ENCODE peak calls at places on chromosomes 4 and X, in seven cellular contexts. I is hepatocyte, S is Karpas-422, V is GM23248, L is GM23338, Z is MM.1S, O is PC-9. Q is an unnamed sample.
A peak's percentile ranks its signal among the peaks of the same experiment; 100 is the strongest.

GRCh38 chrX:113009005-113009404 is 168.4 kb upstream of the AMOT start:
- DNase-seq in V (no peak), I (no peak), Z (no peak), L (no peak), S (no peak), O (no peak), Q (no peak)

GRCh38 chr4:178577933-178578332 is 1135.7 kb upstream of the AGA start:
- DNase-seq in Z (no peak), S (peak; percentile 44), I (no peak), V (no peak), L (peak; percentile 50), O (no peak), Q (peak; percentile 0)

GRCh38 chr4:184731056-184731455 is 2.8 kb downstream of the CENPU start:
- DNase-seq in L (no peak), O (no peak), I (no peak), Z (no peak), V (no peak), S (no peak), Q (peak; percentile 27)

GRCh38 chrX:12709047-12709446 is 82.2 kb upstream of the PRPS2 start:
- DNase-seq in O (no peak), L (no peak), Z (no peak), I (peak; percentile 40), S (no peak), V (no peak), Q (no peak)

GRCh38 chr4:36414248-36414647 is 132.8 kb downstream of the DTHD1 start:
- DNase-seq in L (peak; percentile 25), I (peak; percentile 17), Z (peak; percentile 35), O (no peak), V (no peak), S (peak; percentile 60), Q (peak; percentile 9)

GRCh38 chrX:76183289-76184057 is 10.6 kb downstream of the PBDC1 start:
- DNase-seq in L (no peak), Z (no peak), I (peak; percentile 19), S (no peak), V (peak; percentile 13), O (no peak), Q (no peak)

GRCh38 chr4:79209822-79210635 is 115.8 kb downstream of the NAA11 start:
- DNase-seq in Z (no peak), I (peak; percentile 57), L (peak; percentile 8), O (no peak), S (no peak), V (no peak), Q (no peak)

GRCh38 chr4:60506061-60506460 is 694.1 kb upstream of the ADGRL3 start:
- DNase-seq in I (no peak), Z (no peak), L (no peak), S (no peak), O (no peak), V (no peak), Q (no peak)

GRCh38 chr4:8368061-8368481 is 72.5 kb downstream of the ACOX3 start:
- DNase-seq in Z (no peak), L (no peak), I (no peak), O (no peak), V (no peak), S (no peak), Q (no peak)

GRCh38 chrX:13891367-13892146 is 74.7 kb upstream of the GPM6B start:
- DNase-seq in L (no peak), O (no peak), Z (no peak), I (no peak), S (no peak), V (peak; percentile 5), Q (peak; percentile 1)

GRCh38 chr4:121799208-121799823 is 1.8 kb upstream of the EXOSC9 start:
- DNase-seq in Z (peak; percentile 14), S (no peak), L (no peak), O (no peak), V (no peak), I (peak; percentile 13), Q (no peak)

GRCh38 chrX:13101439-13102139 is 57.2 kb upstream of the FAM9C start:
- DNase-seq in S (no peak), I (peak; percentile 87), V (peak; percentile 90), L (no peak), Z (no peak), O (peak; percentile 93), Q (no peak)

GRCh38 chr4:74042681-74043080 is 4.2 kb upstream of the CXCL3 start:
- DNase-seq in V (no peak), S (no peak), L (peak; percentile 35), I (peak; percentile 54), O (no peak), Z (peak; percentile 58), Q (no peak)

GRCh38 chr4:183544109-183544508 is 39.3 kb downstream of the ING2 start:
- DNase-seq in S (no peak), L (no peak), V (no peak), Z (no peak), O (no peak), I (no peak), Q (no peak)

GRCh38 chrX:102712967-102713677 is 874 bp downstream of the GPRASP2 start:
- DNase-seq in O (peak; percentile 40), V (peak; percentile 71), Z (no peak), I (peak; percentile 72), S (no peak), L (peak; percentile 64), Q (no peak)

GRCh38 chr4:32697281-32697814 is 1977.2 kb downstream of the PCDH7 start:
- DNase-seq in I (no peak), Z (peak; percentile 41), O (no peak), S (no peak), V (no peak), L (no peak), Q (peak; percentile 2)

GRCh38 chr4:61614256-61614655 is 414.1 kb downstream of the ADGRL3 start:
- DNase-seq in L (no peak), S (no peak), O (no peak), V (no peak), Z (no peak), I (no peak), Q (no peak)

GRCh38 chrX:82676386-82676785 is 831.7 kb upstream of the POU3F4 start:
- DNase-seq in O (no peak), S (peak; percentile 65), V (peak; percentile 2), L (peak; percentile 1), Z (no peak), I (no peak), Q (peak; percentile 0)

GRCh38 chr4:22434895-22435294 is 81.0 kb downstream of the ADGRA3 start:
- DNase-seq in V (peak; percentile 55), L (peak; percentile 83), S (peak; percentile 75), Z (peak; percentile 47), O (no peak), I (peak; percentile 76), Q (peak; percentile 11)

GRCh38 chrX:50068293-50068568 is 132.6 kb downstream of the AKAP4 start:
- DNase-seq in I (no peak), Z (no peak), L (no peak), V (no peak), O (no peak), S (no peak), Q (no peak)
- H3K4me3 ChIP-seq in I (no peak overlapping the region), Z (no peak overlapping the region), L (no peak overlapping the region), V (no peak overlapping the region), O (no peak overlapping the region), S (no peak overlapping the region), Q (no peak overlapping the region)

GRCh38 chr4:76590847-76591281 is 155.8 kb downstream of the SHROOM3 start:
- DNase-seq in S (no peak), I (no peak), L (peak; percentile 37), V (peak; percentile 68), O (no peak), Z (no peak), Q (no peak)
- H3K4me1 ChIP-seq in S (no peaks in the 10 kb centered on the region), I (peaks cover 30% of the 10 kb centered on the region), L (peaks cover 48% of the 10 kb centered on the region), V (peaks cover 32% of the 10 kb centered on the region), O (peaks cover 52% of the 10 kb centered on the region), Z (no peaks in the 10 kb centered on the region), Q (no peaks in the 10 kb centered on the region)

GRCh38 chr4:53551281-53551864 is 39.9 kb downstream of the LNX1 start:
- DNase-seq in Z (no peak), V (no peak), L (no peak), I (no peak), S (no peak), O (no peak), Q (no peak)
- H3K9me2 ChIP-seq in Z (no peaks in the 10 kb centered on the region), V (no peaks in the 10 kb centered on the region), L (no peaks in the 10 kb centered on the region), I (no peaks in the 10 kb centered on the region), S (no peaks in the 10 kb centered on the region), O (no peaks in the 10 kb centered on the region), Q (no peaks in the 10 kb centered on the region)

GRCh38 chrX:9166566-9166909 is 132.6 kb upstream of the FAM9B start:
- DNase-seq in L (no peak), O (no peak), I (no peak), Z (no peak), S (no peak), V (no peak), Q (no peak)

GRCh38 chrX:9171841-9172240 is 137.9 kb upstream of the FAM9B start:
- DNase-seq in L (no peak), Z (no peak), O (no peak), I (no peak), V (peak; percentile 77), S (no peak), Q (no peak)

GRCh38 chrX:9172451-9172850 is 138.5 kb upstream of the FAM9B start:
- DNase-seq in V (no peak), S (no peak), L (no peak), Z (no peak), O (no peak), I (no peak), Q (no peak)
- H3K4me3 ChIP-seq in V (no peak overlapping the region), S (no peak overlapping the region), L (no peak overlapping the region), Z (no peak overlapping the region), O (no peak overlapping the region), I (no peak overlapping the region), Q (no peak overlapping the region)

DNA sequence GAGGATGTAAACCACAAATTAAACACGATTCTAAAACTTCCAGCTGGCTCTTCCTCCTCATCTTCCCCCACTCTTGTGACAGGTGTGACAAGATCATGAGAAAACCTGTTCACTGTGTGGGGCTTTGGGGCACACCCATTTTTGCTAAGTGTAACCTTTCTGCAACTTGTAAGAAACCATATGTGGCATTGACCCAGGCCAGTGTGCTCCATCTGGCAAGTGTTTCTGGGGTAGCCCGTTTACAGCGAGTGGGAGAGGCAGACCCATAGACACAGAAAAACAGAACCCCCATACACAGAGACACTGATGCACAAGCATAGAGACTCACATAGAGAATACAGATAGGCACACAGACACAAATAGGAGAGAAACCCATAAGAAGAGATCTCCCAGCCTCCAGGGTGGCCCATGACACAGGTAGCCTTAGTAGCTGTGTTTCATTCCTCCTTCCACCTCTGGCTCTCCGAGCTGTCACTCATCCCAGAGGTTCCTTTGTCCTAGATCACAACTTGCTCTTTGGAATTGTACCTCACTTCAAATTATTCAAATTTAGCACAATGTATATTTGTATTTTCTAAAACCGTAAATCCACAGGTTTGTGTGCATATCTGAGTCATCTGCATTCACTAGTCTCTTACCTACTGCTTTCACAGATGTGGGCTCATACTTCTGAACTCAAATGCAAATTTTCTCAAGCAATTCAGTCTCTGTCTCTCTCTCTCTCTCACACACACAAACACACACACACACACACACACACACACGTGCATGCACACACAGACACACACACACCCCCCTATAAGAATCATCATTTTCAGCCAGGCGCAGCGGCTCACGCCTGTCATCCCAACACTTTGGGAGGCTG is 114.4 kb downstream of the SH3KBP1 start:
- DNase-seq in V (peak; percentile 21), I (no peak), S (peak; percentile 68), O (no peak), Z (peak; percentile 18), L (no peak), Q (peak; percentile 52)
- H3K4me1 ChIP-seq in V (peaks cover 23% of the 10 kb centered on the region), I (no peaks in the 10 kb centered on the region), S (peaks cover 79% of the 10 kb centered on the region), O (no peaks in the 10 kb centered on the region), Z (peaks cover 53% of the 10 kb centered on the region), L (peaks cover 5% of the 10 kb centered on the region), Q (peaks cover 89% of the 10 kb centered on the region)

DNA sequence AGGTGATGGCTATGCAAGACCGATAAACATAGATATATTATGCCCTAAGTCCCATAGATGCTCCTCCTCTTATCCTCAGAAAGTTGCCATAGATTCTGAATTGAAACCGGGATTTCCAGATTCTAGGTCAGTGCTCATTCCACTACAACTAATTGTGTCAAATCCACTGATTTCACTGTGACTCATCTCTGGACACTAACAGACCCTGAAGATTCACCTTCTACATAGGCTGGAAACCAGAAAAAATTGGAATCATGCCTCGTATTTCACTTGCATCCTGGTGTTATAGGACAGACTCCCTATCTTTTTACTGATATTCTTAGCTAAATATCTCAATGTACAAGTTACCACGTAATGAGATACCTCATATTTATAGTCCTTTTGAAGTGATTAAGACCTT is 36.8 kb downstream of the CLNK start:
- DNase-seq in O (no peak), Z (no peak), S (no peak), L (no peak), I (no peak), V (no peak), Q (no peak)
- H3K9me2 ChIP-seq in O (no peaks in the 10 kb centered on the region), Z (no peaks in the 10 kb centered on the region), S (peaks cover 4% of the 10 kb centered on the region), L (no peaks in the 10 kb centered on the region), I (no peaks in the 10 kb centered on the region), V (no peaks in the 10 kb centered on the region), Q (no peaks in the 10 kb centered on the region)

Q was measured in OCI-LY7.